ENCODE peak calls at places on chromosomes 4 and X, in eight cellular contexts. K is HAP-1; C is left lung; R is upper lobe of right lung; O is iPS DF 6.9; H is CD4-positive, CD25-positive, alpha-beta regulatory T cell; X is suprapubic skin; M is mesendoderm. S is an unnamed sample.

GRCh38 chr4:127486248-127486647 is 146.5 kb upstream of the INTU start:
- DNase-seq in K (no peak), H (no peak), O (no peak), X (no peak), R (no peak), M (no peak), C (no peak), S (no peak)

GRCh38 chrX:41095962-41096955 is 11.0 kb downstream of the USP9X start:
- DNase-seq in M (no peak), H (no peak), X (no peak), O (no peak), R (no peak), C (no peak), K (no peak), S (no peak)

GRCh38 chrX:123807825-123808416 is 51.9 kb upstream of the XIAP start:
- DNase-seq in K (no peak), X (no peak), R (no peak), C (no peak), H (no peak), O (no peak), M (no peak), S (no peak)

GRCh38 chr4:154349829-154350228 is 141.8 kb downstream of the DCHS2 start:
- DNase-seq in R (no peak), O (no peak), M (peak; percentile 54), H (no peak), X (no peak), C (no peak), K (no peak), S (no peak)

GRCh38 chrX:70605352-70605751 is 160.7 kb downstream of the DLG3 start:
- DNase-seq in R (no peak), H (no peak), K (no peak), M (no peak), X (no peak), O (no peak), C (no peak), S (no peak)

GRCh38 chr4:119124314-119124713 is 11.3 kb upstream of the MYOZ2 start:
- DNase-seq in X (no peak), K (peak; percentile 23), R (no peak), C (no peak), M (peak; percentile 37), O (no peak), H (no peak), S (no peak)

GRCh38 chr4:76420901-76421581 is at the start of gene CCDC158:
- DNase-seq in X (no peak), H (no peak), M (no peak), O (no peak), R (no peak), K (no peak), C (no peak), S (no peak)

GRCh38 chr4:41753942-41754341 is 5.4 kb upstream of the PHOX2B start:
- DNase-seq in O (no peak), X (no peak), H (no peak), R (no peak), C (no peak), K (no peak), M (no peak), S (no peak)

GRCh38 chr4:165505991-165506779 is 127.4 kb downstream of the CPE start:
- DNase-seq in O (no peak), C (no peak), H (no peak), X (no peak), K (no peak), M (no peak), R (no peak), S (no peak)

GRCh38 chr4:158958489-158959270 is 144.2 kb upstream of the RAPGEF2 start:
- DNase-seq in C (no peak), X (no peak), R (no peak), H (no peak), M (no peak), K (no peak), O (no peak), S (no peak)

GRCh38 chr4:74168841-74169240 is 10.9 kb downstream of the MTHFD2L start:
- DNase-seq in M (no peak), K (no peak), H (no peak), O (no peak), X (no peak), R (no peak), C (no peak), S (no peak)

GRCh38 chr4:15303052-15303641 is 124.7 kb upstream of the C1QTNF7 start:
- DNase-seq in O (no peak), H (no peak), X (no peak), R (no peak), K (no peak), M (no peak), C (no peak), S (no peak)

GRCh38 chr4:182085051-182085480 is 158.1 kb upstream of the TENM3 start:
- DNase-seq in H (no peak), R (no peak), O (peak; percentile 57), K (peak; percentile 61), X (no peak), C (no peak), M (peak; percentile 94), S (no peak)

GRCh38 chrX:7614616-7615015 is 228.4 kb upstream of the VCX start:
- DNase-seq in H (no peak), O (no peak), M (no peak), R (no peak), X (no peak), C (no peak), K (no peak), S (no peak)

GRCh38 chr4:33543941-33544450 is 2700.3 kb downstream of the ARAP2 start:
- DNase-seq in O (no peak), H (no peak), C (no peak), K (no peak), M (no peak), R (no peak), X (no peak), S (no peak)

DNA sequence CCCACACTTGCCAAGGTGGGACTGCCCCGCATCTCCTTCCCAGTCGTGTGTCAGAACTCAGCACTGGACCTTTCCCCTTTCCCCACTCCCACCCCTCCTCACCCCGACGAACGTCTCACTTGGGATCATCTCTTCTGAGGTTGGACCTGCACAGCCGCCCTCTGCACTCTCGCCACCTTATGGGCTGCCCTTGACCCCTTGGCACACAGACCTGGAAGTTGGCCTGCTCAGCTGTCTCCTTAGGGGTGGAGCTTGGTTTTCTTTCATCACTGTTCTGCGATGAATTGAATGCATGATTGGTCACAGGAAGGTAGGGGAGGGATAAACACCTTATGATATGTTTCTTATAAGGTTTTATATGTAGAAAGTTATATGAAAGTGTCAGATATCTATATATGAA is 120.4 kb downstream of the PTTG2 start:
- DNase-seq in R (no peak), X (no peak), M (no peak), K (no peak), C (no peak), O (no peak), H (no peak), S (no peak)
- H3K4me1 ChIP-seq in R (peaks cover 12% of the 10 kb centered on the region), X (peaks cover 28% of the 10 kb centered on the region), M (peaks cover 2% of the 10 kb centered on the region), K (no peaks in the 10 kb centered on the region), C (no peaks in the 10 kb centered on the region), O (no peaks in the 10 kb centered on the region), H (no peaks in the 10 kb centered on the region), S (no peaks in the 10 kb centered on the region)

GRCh38 chr4:6781561-6781960 is 966 bp upstream of the KIAA0232 start:
- DNase-seq in K (no peak), O (no peak), X (no peak), C (no peak), R (no peak), H (no peak), M (no peak), S (no peak)

GRCh38 chr4:6781113-6781512 is 1.4 kb upstream of the KIAA0232 start:
- DNase-seq in M (no peak), C (no peak), X (no peak), K (no peak), H (no peak), R (no peak), O (no peak), S (no peak)

GRCh38 chr4:6783111-6783981 is 819 bp downstream of the KIAA0232 start:
- DNase-seq in K (peak; percentile 94), X (peak; percentile 91), H (peak; percentile 83), R (peak; percentile 95), O (no peak), M (peak; percentile 91), C (peak; percentile 91), S (peak; percentile 89)

GRCh38 chr4:6782846-6783110 is 251 bp downstream of the KIAA0232 start:
- DNase-seq in X (no peak), C (no peak), M (no peak), O (no peak), H (no peak), R (no peak), K (no peak), S (no peak)

GRCh38 chr4:6782147-6782845 is at the start of gene KIAA0232:
- DNase-seq in H (peak; percentile 87), K (peak; percentile 93), R (peak; percentile 96), O (no peak), M (peak; percentile 95), C (peak; percentile 93), X (peak; percentile 91), S (peak; percentile 87)
- H3K4me1 ChIP-seq in H (peaks cover 42% of the 10 kb centered on the region), K (peaks cover 10% of the 10 kb centered on the region), R (peaks cover 28% of the 10 kb centered on the region), O (peaks cover 3% of the 10 kb centered on the region), M (no peaks in the 10 kb centered on the region), C (peaks cover 9% of the 10 kb centered on the region), X (peaks cover 40% of the 10 kb centered on the region), S (peaks cover 63% of the 10 kb centered on the region)

GRCh38 chr4:86608757-86609375 is 14.8 kb downstream of the PTPN13 start:
- DNase-seq in K (no peak), C (no peak), M (no peak), H (no peak), R (no peak), X (no peak), O (no peak), S (no peak)

GRCh38 chr4:86603486-86603885 is 9.4 kb downstream of the PTPN13 start:
- DNase-seq in K (no peak), X (no peak), M (no peak), O (no peak), C (no peak), R (no peak), H (no peak), S (no peak)

GRCh38 chr4:86606809-86607208 is 12.7 kb downstream of the PTPN13 start:
- DNase-seq in X (no peak), M (no peak), K (no peak), H (no peak), C (no peak), O (no peak), R (no peak), S (no peak)
- H3K4me1 ChIP-seq in X (no peaks in the 10 kb centered on the region), M (no peaks in the 10 kb centered on the region), K (no peaks in the 10 kb centered on the region), H (no peaks in the 10 kb centered on the region), C (no peaks in the 10 kb centered on the region), O (no peaks in the 10 kb centered on the region), R (no peaks in the 10 kb centered on the region), S (no peaks in the 10 kb centered on the region)

GRCh38 chrX:139826065-139827044 is 106.5 kb downstream of the ATP11C start:
- DNase-seq in M (no peak), X (no peak), O (no peak), R (no peak), C (no peak), H (no peak), K (peak; percentile 78), S (no peak)
- H3K4me1 ChIP-seq in M (no peaks in the 10 kb centered on the region), X (peaks cover 6% of the 10 kb centered on the region), O (no peaks in the 10 kb centered on the region), R (peaks cover 13% of the 10 kb centered on the region), C (no peaks in the 10 kb centered on the region), H (no peaks in the 10 kb centered on the region), K (peaks cover 67% of the 10 kb centered on the region), S (peaks cover 4% of the 10 kb centered on the region)